ENCODE peak calls at places on chromosomes 4 and X, in five cellular contexts. C is suprapubic skin, E is gastrocnemius medialis, K is H54, R is A549. S is an unnamed sample.

GRCh38 chrX:44063611-44064010 is 90.4 kb upstream of the NDP start:
- DNase-seq in E (no peak), R (no peak), K (no peak), C (no peak), S (no peak)

GRCh38 chr4:5812506-5813229 is 80.2 kb downstream of the CRMP1 start:
- DNase-seq in R (peak; percentile 36), C (no peak), E (no peak), K (peak; percentile 84), S (peak; percentile 36)

GRCh38 chr4:113646456-113646809 is 115.1 kb downstream of the CAMK2D start:
- DNase-seq in R (peak; percentile 26), C (no peak), K (no peak), E (no peak), S (no peak)

GRCh38 chr4:86554641-86555040 is 39.5 kb upstream of the PTPN13 start:
- DNase-seq in K (no peak), C (no peak), E (no peak), R (no peak), S (no peak)

GRCh38 chr4:123825596-123826291 is 429.1 kb downstream of the SPRY1 start:
- DNase-seq in R (no peak), E (no peak), K (no peak), C (no peak), S (no peak)

GRCh38 chrX:19121466-19121865 is 802 bp downstream of the ADGRG2 start:
- DNase-seq in C (no peak), E (no peak), K (no peak), R (no peak), S (no peak)

GRCh38 chr4:113476800-113477199 is 284.7 kb downstream of the CAMK2D start:
- DNase-seq in K (no peak), R (no peak), C (no peak), E (no peak), S (no peak)

GRCh38 chr4:68176500-68176899 is 46.8 kb upstream of the TMPRSS11F start:
- DNase-seq in C (no peak), E (no peak), K (no peak), R (no peak), S (no peak)

GRCh38 chr4:2394544-2394943 is 23.9 kb downstream of the ZFYVE28 start:
- DNase-seq in C (no peak), K (no peak), E (no peak), R (no peak), S (no peak)

GRCh38 chrX:70998402-70999027 is 67.6 kb upstream of the SLC7A3 start:
- DNase-seq in K (no peak), E (no peak), R (no peak), C (no peak), S (peak; percentile 9)

DNA sequence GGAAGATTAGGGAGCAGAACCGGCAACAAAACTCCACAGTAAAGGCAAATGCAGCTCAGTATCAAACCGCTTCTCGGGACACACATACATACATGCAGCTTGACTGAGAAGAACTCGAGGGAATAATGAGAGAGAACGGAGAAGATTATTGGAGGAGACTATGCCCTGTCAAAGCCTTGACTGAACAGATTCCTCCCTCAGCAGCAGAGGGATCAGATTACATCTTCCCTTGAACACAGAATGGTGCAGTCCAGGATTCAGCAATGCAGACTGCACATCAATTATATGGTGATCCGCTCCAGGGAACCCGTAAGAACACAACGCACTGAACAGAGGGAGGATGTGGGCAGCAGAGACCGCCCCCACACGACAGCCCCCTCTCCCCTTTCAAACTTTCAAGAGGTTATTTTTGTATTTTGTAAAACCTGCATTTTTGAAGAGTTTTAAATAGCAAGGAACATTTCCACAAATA is 183.2 kb downstream of the FBXW7 start:
- DNase-seq in K (peak; percentile 2), E (peak; percentile 58), R (peak; percentile 8), C (no peak), S (peak; percentile 94)
- TF ChIP-seq POLR2A in K (peak; percentile 15), E (peak; percentile 47), R (no peak), C (no peak), S (peak; percentile 54)

DNA sequence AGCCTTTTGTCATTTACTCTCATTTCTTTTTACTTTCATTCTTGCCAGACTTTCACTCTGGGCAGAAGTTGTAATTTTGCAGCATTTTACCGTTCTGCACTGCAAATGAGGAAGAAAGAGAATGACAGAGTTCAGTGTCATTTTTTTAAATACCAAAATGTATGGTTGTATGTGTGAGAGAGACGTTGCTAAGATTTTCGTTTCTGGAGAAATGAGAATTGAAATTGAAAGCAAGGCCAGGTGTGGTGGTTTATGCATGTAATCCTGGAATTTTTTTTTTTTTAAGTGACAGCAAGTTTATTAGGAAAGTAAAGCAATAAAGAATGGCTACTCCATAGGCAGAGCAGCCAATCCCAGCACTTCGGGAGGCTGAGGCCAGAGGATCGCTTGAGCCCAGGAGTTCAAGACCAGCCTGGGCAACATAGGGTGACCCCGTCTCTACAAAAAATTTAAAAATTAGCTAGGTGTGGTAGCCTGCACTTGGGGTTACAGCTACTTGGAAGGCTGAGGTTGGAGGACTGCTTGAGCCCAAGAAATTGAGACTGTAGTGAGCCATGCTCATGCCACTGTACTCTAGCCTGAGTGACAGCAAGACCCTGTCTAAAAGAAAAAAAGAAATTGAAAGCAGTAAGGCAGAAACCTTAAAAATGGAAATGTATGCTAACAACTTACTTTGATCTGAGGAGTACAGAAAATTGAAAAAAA is 12.9 kb downstream of the DCK start:
- DNase-seq in R (no peak), K (no peak), C (no peak), E (no peak), S (no peak)
- TF ChIP-seq POLR2A in R (no peak), K (no peak), C (no peak), E (no peak), S (no peak)

GRCh38 chrX:68686684-68687045 is 39.2 kb downstream of the STARD8 start:
- DNase-seq in K (no peak), R (peak; percentile 17), C (no peak), E (no peak), S (no peak)

GRCh38 chrX:68683580-68683979 is 36.1 kb downstream of the STARD8 start:
- DNase-seq in C (no peak), R (no peak), K (no peak), E (no peak), S (no peak)

GRCh38 chrX:68684919-68685304 is 37.4 kb downstream of the STARD8 start:
- DNase-seq in C (no peak), E (no peak), R (no peak), K (no peak), S (no peak)

GRCh38 chrX:68684291-68684918 is 36.9 kb downstream of the STARD8 start:
- DNase-seq in C (no peak), E (peak; percentile 40), R (no peak), K (no peak), S (peak; percentile 60)

DNA sequence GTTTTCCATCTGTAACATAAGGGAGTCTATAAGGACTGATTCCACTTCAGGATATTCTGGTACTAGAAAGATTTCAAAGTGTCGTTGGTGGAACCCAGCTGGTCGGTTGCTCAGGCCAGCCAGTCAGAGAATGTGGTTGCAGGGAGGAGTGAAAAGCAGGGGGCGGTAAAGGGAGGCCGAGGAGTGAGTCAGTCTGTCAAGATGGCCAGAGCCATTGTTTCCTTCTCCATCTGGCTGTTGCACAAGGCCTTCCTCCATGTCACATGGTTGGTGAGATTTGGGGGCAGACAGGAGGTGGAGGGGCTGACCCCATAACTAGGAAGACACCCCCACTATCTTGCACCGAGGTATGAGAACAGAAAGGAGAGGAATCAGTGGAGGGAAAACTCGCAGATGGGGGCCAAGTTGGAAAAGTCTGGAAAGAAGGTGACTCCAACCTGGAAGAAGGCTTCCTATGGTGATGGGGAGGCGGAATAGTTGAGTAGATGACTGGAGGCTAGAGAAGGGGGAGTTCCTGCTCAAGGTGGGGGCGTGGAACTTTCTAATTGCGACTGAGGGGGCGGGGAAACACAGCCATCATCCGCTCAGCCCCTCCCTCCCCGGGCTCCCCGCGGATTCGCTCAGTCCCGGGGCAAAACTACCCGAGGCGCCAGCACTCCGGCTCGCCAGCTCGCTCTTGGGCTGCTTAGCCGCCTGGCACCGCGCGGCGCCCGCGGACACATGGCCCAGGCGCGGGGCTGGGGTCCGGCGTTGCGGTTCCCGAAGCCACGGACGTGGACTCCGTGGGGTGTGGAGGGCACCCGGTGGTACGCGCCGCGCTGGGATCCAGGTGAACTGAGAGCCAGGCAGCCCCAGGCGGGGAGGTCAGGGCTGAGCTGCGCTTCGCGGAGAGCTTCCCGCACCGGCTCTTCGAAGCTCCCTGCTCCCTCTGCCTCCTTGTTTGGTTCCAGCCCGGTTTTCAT is 38.5 kb downstream of the STARD8 start:
- DNase-seq in C (no peak), K (no peak), E (no peak), R (peak; percentile 31), S (peak; percentile 61)
- TF ChIP-seq POLR2A in C (no peak), K (no peak), E (peak; percentile 54), R (no peak), S (peak; percentile 46)

GRCh38 chr4:1233641-1234277 is 15.2 kb downstream of the CTBP1 start:
- DNase-seq in R (no peak), K (no peak), E (no peak), C (no peak), S (peak; percentile 30)

GRCh38 chr4:1234296-1234695 is 14.6 kb downstream of the CTBP1 start:
- DNase-seq in R (no peak), K (no peak), C (no peak), E (no peak), S (peak; percentile 20)

GRCh38 chr4:1236103-1236641 is 12.8 kb downstream of the CTBP1 start:
- DNase-seq in R (no peak), E (no peak), K (no peak), C (peak; percentile 65), S (no peak)

GRCh38 chr4:1235381-1236102 is 13.4 kb downstream of the CTBP1 start:
- DNase-seq in K (no peak), C (peak; percentile 66), R (no peak), E (no peak), S (no peak)

DNA sequence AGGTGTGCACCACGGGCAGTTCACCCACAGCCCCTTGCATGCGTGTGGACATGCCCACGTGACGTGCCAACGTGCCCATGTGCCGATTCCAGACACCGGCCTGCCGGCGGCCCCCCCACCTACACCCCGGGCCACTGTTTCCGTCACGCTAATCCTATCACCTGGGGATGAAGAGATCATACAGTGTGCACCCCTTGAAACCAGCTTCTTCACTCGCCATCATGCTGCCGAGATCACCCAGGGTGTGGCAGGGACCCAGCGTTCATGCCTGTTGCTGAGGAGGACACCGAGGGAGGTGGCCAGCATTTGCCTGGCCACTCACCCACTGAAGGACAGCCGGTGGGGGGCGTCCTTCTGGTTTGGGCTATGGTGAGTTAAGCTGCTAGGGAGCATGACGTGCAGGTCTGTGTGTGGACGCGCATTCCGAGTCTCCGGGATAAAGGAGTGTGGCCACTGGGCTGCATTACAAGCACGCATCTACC is 14.1 kb downstream of the CTBP1 start:
- DNase-seq in E (no peak), C (peak; percentile 64), K (no peak), R (no peak), S (no peak)
- TF ChIP-seq POLR2A in E (no peak), C (no peak), K (no peak), R (no peak), S (no peak)